ENCODE peak calls at places on chromosomes 3 and 15, in eight cellular contexts. H is glutamatergic neuron, L is AG04450, K is psoas muscle, O is choroid plexus epithelial cell, B is ascending aorta, I is B cell, N is AG09319. P is an unnamed sample.

GRCh38 chr3:97831140-97831539 is 9.3 kb downstream of the CRYBG3 start:
- DNase-seq in H (no peak), L (no peak), K (no peak), O (no peak), B (no peak), I (no peak), N (no peak), P (no peak)

GRCh38 chr3:184391266-184391665 is 11.4 kb downstream of the CHRD start:
- DNase-seq in H (no peak), L (no peak), K (no peak), O (no peak), B (no peak), I (no peak), N (no peak), P (no peak)

GRCh38 chr3:184563569-184563925 is 2.0 kb downstream of the EPHB3 start:
- DNase-seq in H (peak; percentile 17), L (no peak), K (no peak), O (no peak), B (no peak), I (no peak), N (no peak), P (no peak)

GRCh38 chr3:151443583-151443982 is 17.3 kb downstream of the IGSF10 start:
- DNase-seq in H (no peak), L (no peak), K (no peak), O (peak; percentile 30), B (no peak), I (no peak), N (no peak), P (peak; percentile 23)

GRCh38 chr3:52001443-52001974 is 5.8 kb upstream of the RPL29 start:
- DNase-seq in H (peak; percentile 86), L (no peak), K (peak; percentile 89), O (peak; percentile 66), B (peak; percentile 87), I (peak; percentile 96), N (no peak), P (peak; percentile 61)

GRCh38 chr3:186823391-186823790 is 17.1 kb upstream of the RFC4 start:
- DNase-seq in H (no peak), L (no peak), K (no peak), O (peak; percentile 44), B (no peak), I (no peak), N (no peak), P (peak; percentile 33)

GRCh38 chr3:126293370-126294082 is 63.7 kb downstream of the KLF15 start:
- DNase-seq in H (no peak), L (no peak), K (peak; percentile 73), O (peak; percentile 32), B (peak; percentile 50), I (no peak), N (no peak), P (peak; percentile 46)

GRCh38 chr3:156150434-156151066 is 30.2 kb downstream of the KCNAB1 start:
- DNase-seq in H (peak; percentile 30), L (peak; percentile 23), K (no peak), O (peak; percentile 86), B (peak; percentile 77), I (peak; percentile 22), N (peak; percentile 40), P (peak; percentile 86)

GRCh38 chr15:56322444-56322843 is 42.8 kb upstream of the TEX9 start:
- DNase-seq in H (no peak), L (no peak), K (no peak), O (no peak), B (no peak), I (no peak), N (no peak), P (no peak)

GRCh38 chr15:47577476-47577875 is 139.8 kb upstream of the SEMA6D start:
- DNase-seq in H (peak; percentile 32), L (no peak), K (no peak), O (peak; percentile 24), B (no peak), I (no peak), N (no peak), P (no peak)

GRCh38 chr3:59818033-59818936 is 768.5 kb upstream of the CFAP20DC start:
- DNase-seq in H (peak; percentile 29), L (peak; percentile 88), K (peak; percentile 88), O (peak; percentile 98), B (peak; percentile 81), I (no peak), N (peak; percentile 79), P (peak; percentile 92)

GRCh38 chr3:112011376-112011940 is 12.7 kb downstream of the TAGLN3 start:
- DNase-seq in H (no peak), L (no peak), K (no peak), O (no peak), B (no peak), I (no peak), N (no peak), P (no peak)

GRCh38 chr3:42300013-42300412 is 34.0 kb upstream of the CCK start:
- DNase-seq in H (no peak), L (peak; percentile 1), K (no peak), O (peak; percentile 67), B (no peak), I (no peak), N (no peak), P (peak; percentile 61)

GRCh38 chr3:59660852-59661624 is 611.2 kb upstream of the CFAP20DC start:
- DNase-seq in H (no peak), L (no peak), K (no peak), O (no peak), B (no peak), I (no peak), N (no peak), P (no peak)

GRCh38 chr3:143581972-143582722 is 266.1 kb downstream of the SLC9A9 start:
- DNase-seq in H (no peak), L (no peak), K (no peak), O (no peak), B (no peak), I (no peak), N (no peak), P (no peak)

GRCh38 chr15:99981223-99981647 is 248.0 kb upstream of the LYSMD4 start:
- DNase-seq in H (no peak), L (no peak), K (peak; percentile 31), O (no peak), B (no peak), I (no peak), N (no peak), P (no peak)

GRCh38 chr3:25944328-25944727 is 154.4 kb downstream of the OXSM start:
- DNase-seq in H (no peak), L (no peak), K (no peak), O (no peak), B (no peak), I (no peak), N (no peak), P (no peak)

GRCh38 chr3:11948331-11948730 is 55.9 kb upstream of the SYN2 start:
- DNase-seq in H (no peak), L (no peak), K (no peak), O (no peak), B (no peak), I (no peak), N (no peak), P (no peak)

GRCh38 chr3:11948866-11949265 is 55.3 kb upstream of the SYN2 start:
- DNase-seq in H (no peak), L (no peak), K (no peak), O (no peak), B (no peak), I (no peak), N (no peak), P (no peak)

GRCh38 chr3:11949351-11949750 is 54.8 kb upstream of the SYN2 start:
- DNase-seq in H (no peak), L (no peak), K (no peak), O (no peak), B (no peak), I (no peak), N (no peak), P (no peak)

DNA sequence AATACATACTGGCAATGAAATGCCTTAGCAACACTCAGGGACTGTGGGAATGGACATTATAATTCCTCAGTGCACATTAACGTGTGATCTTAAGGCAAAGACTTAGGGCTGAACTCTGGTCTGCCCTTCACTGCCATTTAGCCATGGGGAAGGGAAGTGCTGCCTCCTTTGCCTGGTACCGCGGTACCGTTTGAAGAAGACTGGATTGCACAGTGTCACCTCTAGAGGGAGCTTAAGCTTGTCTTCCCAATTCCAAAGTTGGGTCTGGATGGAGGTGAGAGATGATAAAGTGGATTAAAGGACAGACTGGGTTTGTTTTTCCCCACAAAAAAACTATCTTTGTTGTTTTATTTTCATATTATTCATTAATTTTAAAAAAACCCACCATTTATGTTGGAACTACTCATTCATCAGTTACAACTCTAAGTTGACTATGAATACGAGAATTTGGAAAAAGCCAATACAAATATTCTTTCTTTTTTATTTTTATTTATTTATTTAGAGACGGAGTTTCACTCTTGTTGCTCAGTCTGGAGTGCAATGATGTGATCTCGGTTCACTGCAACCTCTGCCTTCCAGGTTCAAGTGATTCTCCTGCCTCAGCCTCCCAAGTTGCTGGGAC is 60.0 kb upstream of the SYN2 start:
- DNase-seq in H (no peak), L (no peak), K (no peak), O (peak; percentile 50), B (no peak), I (no peak), N (no peak), P (peak; percentile 32)
- TF ChIP-seq CTCF in H (peak; percentile 74), L (peak; percentile 56), K (peak; percentile 45), O (peak; percentile 74), B (peak; percentile 15), I (no peak), N (peak; percentile 34), P (peak; percentile 70)

GRCh38 chr3:194931366-194931765 is 245.7 kb downstream of the FAM43A start:
- DNase-seq in H (no peak), L (no peak), K (no peak), O (no peak), B (no peak), I (no peak), N (no peak), P (peak; percentile 33)

GRCh38 chr3:194925614-194926013 is 239.9 kb downstream of the FAM43A start:
- DNase-seq in H (no peak), L (no peak), K (no peak), O (no peak), B (no peak), I (no peak), N (no peak), P (no peak)

GRCh38 chr3:194930439-194931204 is 244.9 kb downstream of the FAM43A start:
- DNase-seq in H (no peak), L (peak; percentile 13), K (peak; percentile 62), O (peak; percentile 77), B (no peak), I (no peak), N (no peak), P (peak; percentile 94)

GRCh38 chr3:194928183-194928736 is 242.6 kb downstream of the FAM43A start:
- DNase-seq in H (no peak), L (peak; percentile 26), K (no peak), O (peak; percentile 74), B (no peak), I (no peak), N (no peak), P (peak; percentile 51)

GRCh38 chr3:194928831-194929594 is 243.3 kb downstream of the FAM43A start:
- DNase-seq in H (peak; percentile 59), L (no peak), K (no peak), O (no peak), B (no peak), I (no peak), N (no peak), P (peak; percentile 27)
- TF ChIP-seq CTCF in H (peak; percentile 87), L (peak; percentile 56), K (peak; percentile 51), O (peak; percentile 59), B (peak; percentile 32), I (no peak), N (peak; percentile 30), P (peak; percentile 71)

GRCh38 chr3:57597240-57597972 is at the start of gene ARF4:
- DNase-seq in H (peak; percentile 100), L (peak; percentile 99), K (peak; percentile 100), O (peak; percentile 100), B (peak; percentile 100), I (peak; percentile 93), N (peak; percentile 99), P (peak; percentile 100)
- TF ChIP-seq CTCF in H (no peak), L (peak; percentile 23), K (peak; percentile 10), O (peak; percentile 31), B (no peak), I (peak; percentile 17), N (peak; percentile 27), P (no peak)

GRCh38 chr3:39724233-39724846 is 85.1 kb upstream of the MYRIP start:
- DNase-seq in H (no peak), L (no peak), K (no peak), O (no peak), B (no peak), I (no peak), N (no peak), P (peak; percentile 33)
- TF ChIP-seq CTCF in H (no peak), L (no peak), K (peak; percentile 45), O (peak; percentile 15), B (no peak), I (no peak), N (peak; percentile 1), P (peak; percentile 33)

P was measured in fibroblast of pulmonary artery.